ENCODE peak calls at places on chromosomes 6 and 20, in nine cellular contexts. G is effector memory CD4-positive, alpha-beta T cell; U is H9; X is T follicular helper cell; T is CD8-positive, alpha-beta T cell; D is tibial artery; F is stimulated activated CD8-positive, alpha-beta memory T cell treated with anti-CD3 and anti-CD28 coated beads, Interleukin-7, amount 100 ng/mL, for 4 hours; N is mesothelial cell of epicardium; I is MV-4-11. R is an unnamed sample.

GRCh38 chr20:11170025-11170424 is 496.2 kb upstream of the JAG1 start:
- DNase-seq in G (no peak), U (no peak), X (no peak), T (no peak), D (no peak), F (no peak), N (no peak), I (peak), R (no peak)

GRCh38 chr6:73491371-73491770 is 29.5 kb downstream of the EEF1A1 start:
- DNase-seq in G (no peak), U (no peak), X (no peak), T (no peak), D (no peak), F (no peak), N (no peak), I (no peak), R (no peak)

GRCh38 chr20:62837091-62837490 is 20.2 kb downstream of the COL9A3 start:
- DNase-seq in G (no peak), U (no peak), X (no peak), T (no peak), D (no peak), F (no peak), N (no peak), I (no peak), R (no peak)

GRCh38 chr6:148831064-148831463 is 84.2 kb downstream of the UST start:
- DNase-seq in G (peak), U (no peak), X (peak), T (peak), D (no peak), F (peak), N (no peak), I (peak), R (no peak)

GRCh38 chr6:130421567-130421966 is 55.8 kb downstream of the TMEM200A start:
- DNase-seq in G (no peak), U (no peak), X (no peak), T (no peak), D (no peak), F (no peak), N (no peak), I (no peak), R (no peak)

GRCh38 chr6:13688692-13689196 is 22.9 kb downstream of the RANBP9 start:
- DNase-seq in G (no peak), U (no peak), X (no peak), T (no peak), D (no peak), F (no peak), N (no peak), I (no peak), R (no peak)

GRCh38 chr6:97123112-97123511 is 159.9 kb downstream of the MMS22L start:
- DNase-seq in G (no peak), U (no peak), X (no peak), T (no peak), D (no peak), F (no peak), N (no peak), I (no peak), R (no peak)

GRCh38 chr6:44400572-44400971 is 13.1 kb downstream of the CDC5L start:
- DNase-seq in G (no peak), U (no peak), X (no peak), T (no peak), D (no peak), F (no peak), N (no peak), I (no peak), R (no peak)

GRCh38 chr20:49323622-49324238 is 45.9 kb upstream of the ZNFX1 start:
- DNase-seq in G (no peak), U (peak), X (no peak), T (peak), D (no peak), F (no peak), N (no peak), I (peak), R (no peak)

GRCh38 chr6:162621246-162621645 is 106.3 kb downstream of the PRKN start:
- DNase-seq in G (no peak), U (no peak), X (no peak), T (no peak), D (no peak), F (no peak), N (no peak), I (no peak), R (no peak)

GRCh38 chr6:45495404-45496084 is 117.8 kb upstream of the SUPT3H start:
- DNase-seq in G (peak), U (no peak), X (no peak), T (no peak), D (no peak), F (no peak), N (no peak), I (peak), R (no peak)

GRCh38 chr6:37838209-37838921 is 18.8 kb downstream of the ZFAND3 start:
- DNase-seq in G (no peak), U (no peak), X (no peak), T (no peak), D (no peak), F (no peak), N (no peak), I (peak), R (no peak)

GRCh38 chr6:168128006-168128630 is 49.1 kb upstream of the FRMD1 start:
- DNase-seq in G (no peak), U (peak), X (no peak), T (no peak), D (no peak), F (no peak), N (no peak), I (no peak), R (no peak)

GRCh38 chr6:28747083-28747630 is 176.6 kb downstream of the TRIM27 start:
- DNase-seq in G (no peak), U (no peak), X (no peak), T (no peak), D (no peak), F (no peak), N (no peak), I (no peak), R (no peak)

GRCh38 chr20:31559704-31560093 is 45.4 kb upstream of the ID1 start:
- DNase-seq in G (no peak), U (no peak), X (no peak), T (no peak), D (no peak), F (no peak), N (no peak), I (no peak), R (no peak)

GRCh38 chr6:84462697-84463096 is 235.3 kb upstream of the CEP162 start:
- DNase-seq in G (no peak), U (no peak), X (no peak), T (no peak), D (no peak), F (no peak), N (no peak), I (no peak), R (no peak)

GRCh38 chr6:149028767-149029405 is 282.1 kb downstream of the UST start:
- DNase-seq in G (peak), U (no peak), X (peak), T (peak), D (peak), F (peak), N (peak), I (peak), R (no peak)

GRCh38 chr6:160261120-160261450 is 2.5 kb upstream of the SLC22A2 start:
- DNase-seq in G (no peak), U (no peak), X (no peak), T (no peak), D (no peak), F (no peak), N (no peak), I (no peak), R (no peak)